ENCODE peak calls at places on chromosomes 11 and 22, in seven cellular contexts. M, A, L, U, K, R and O are unnamed samples. For H3K4me1, the result is how much of the 10 kb centered on the place peaks cover.

GRCh38 chr11:56977324-56977723 is 11.4 kb upstream of the OR5AK2 start:
- DNase-seq in U (no peak), R (no peak), M (no peak), A (no peak), L (no peak), K (no peak), O (no peak)

GRCh38 chr11:134472188-134472455 is 60.1 kb upstream of the B3GAT1 start:
- DNase-seq in M (no peak), K (no peak), U (no peak), A (no peak), R (no peak), L (no peak), O (no peak)

GRCh38 chr11:88357323-88358039 is 19.9 kb upstream of the CTSC start:
- DNase-seq in M (no peak), K (no peak), R (no peak), A (peak), L (peak), U (peak), O (peak)

GRCh38 chr11:115238802-115239201 is 265.4 kb downstream of the CADM1 start:
- DNase-seq in M (no peak), A (no peak), R (no peak), U (no peak), K (no peak), L (no peak), O (no peak)

GRCh38 chr22:25027959-25028840 is 75.7 kb downstream of the KIAA1671 start:
- DNase-seq in K (no peak), M (no peak), L (no peak), U (no peak), R (no peak), A (no peak), O (no peak)

GRCh38 chr11:9862981-9863380 is 199.1 kb downstream of the SWAP70 start:
- DNase-seq in M (no peak), L (no peak), R (no peak), A (no peak), K (no peak), U (peak), O (peak)

GRCh38 chr22:37228106-37229011 is 15.7 kb downstream of the RAC2 start:
- DNase-seq in R (peak), L (peak), A (peak), K (no peak), U (peak), M (peak), O (no peak)

GRCh38 chr11:65717906-65718305 is 2.7 kb downstream of the RNASEH2C start:
- DNase-seq in L (no peak), A (no peak), R (no peak), M (no peak), K (no peak), U (no peak), O (no peak)

GRCh38 chr22:50403701-50404101 is 60.6 kb downstream of the PPP6R2 start:
- DNase-seq in R (peak), U (no peak), A (no peak), L (no peak), M (peak), K (no peak), O (no peak)

GRCh38 chr22:38172489-38173155 is 9.0 kb downstream of the PLA2G6 start:
- DNase-seq in M (peak), K (peak), U (no peak), R (peak), A (peak), L (peak), O (no peak)

GRCh38 chr22:36423461-36424404 is 36.0 kb upstream of the MYH9 start:
- DNase-seq in M (no peak), A (peak), U (no peak), K (no peak), L (peak), R (no peak), O (no peak)

GRCh38 chr22:38176170-38176741 is 5.4 kb downstream of the PLA2G6 start:
- DNase-seq in R (peak), L (peak), A (peak), K (no peak), M (peak), U (no peak), O (no peak)

GRCh38 chr22:37249946-37250345 is 5.9 kb upstream of the RAC2 start:
- DNase-seq in M (no peak), U (no peak), L (no peak), A (no peak), R (no peak), K (no peak), O (no peak)

GRCh38 chr11:41031571-41032060 is 427.8 kb downstream of the LRRC4C start:
- DNase-seq in A (no peak), L (no peak), U (no peak), K (no peak), M (no peak), R (no peak), O (no peak)

GRCh38 chr22:46592390-46592872 is 27.8 kb upstream of the GRAMD4 start:
- DNase-seq in U (no peak), A (peak), K (peak), L (peak), M (peak), R (no peak), O (no peak)

GRCh38 chr11:86949995-86950993 is 4.9 kb downstream of the FZD4 start:
- DNase-seq in K (no peak), A (no peak), L (peak), M (no peak), U (no peak), R (no peak), O (no peak)

GRCh38 chr11:117815262-117815803 is 9.2 kb downstream of the FXYD2 start:
- DNase-seq in L (no peak), R (peak), K (peak), A (no peak), U (no peak), M (peak), O (no peak)

GRCh38 chr11:62732830-62733229 is 4.5 kb downstream of the TTC9C start:
- DNase-seq in L (peak), U (no peak), K (no peak), R (no peak), A (no peak), M (no peak), O (peak)
- TF ChIP-seq CTCF in L (peak), U (peak), K (peak), R (no peak), A (no peak), M (no peak), O (peak)

DNA sequence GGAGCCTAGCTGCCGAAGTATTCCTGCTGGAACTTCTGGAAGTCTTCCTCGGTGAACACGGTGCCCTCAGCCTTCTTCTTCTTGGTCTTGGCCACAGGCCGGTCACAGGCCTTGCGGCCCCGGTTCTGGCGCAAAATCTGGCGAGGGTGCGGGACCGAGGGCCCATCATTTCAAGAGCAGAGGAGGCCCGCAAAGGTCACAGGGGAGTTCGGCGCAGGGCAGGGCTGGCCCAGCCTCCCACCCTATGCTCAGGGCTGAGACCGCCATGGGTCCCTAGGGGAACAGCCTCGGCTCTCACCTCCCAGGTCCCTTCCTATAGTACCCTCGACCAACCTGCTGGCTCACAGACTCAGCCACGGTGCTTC is 3.1 kb downstream of the RPS19BP1 start:
- DNase-seq in K (no peak), A (no peak), U (no peak), R (no peak), M (no peak), L (no peak), O (no peak)
- H3K4me1 ChIP-seq in K (half or more), A (under half), U (under half), R (under half), M (half or more), L (under half), O (under half)

DNA sequence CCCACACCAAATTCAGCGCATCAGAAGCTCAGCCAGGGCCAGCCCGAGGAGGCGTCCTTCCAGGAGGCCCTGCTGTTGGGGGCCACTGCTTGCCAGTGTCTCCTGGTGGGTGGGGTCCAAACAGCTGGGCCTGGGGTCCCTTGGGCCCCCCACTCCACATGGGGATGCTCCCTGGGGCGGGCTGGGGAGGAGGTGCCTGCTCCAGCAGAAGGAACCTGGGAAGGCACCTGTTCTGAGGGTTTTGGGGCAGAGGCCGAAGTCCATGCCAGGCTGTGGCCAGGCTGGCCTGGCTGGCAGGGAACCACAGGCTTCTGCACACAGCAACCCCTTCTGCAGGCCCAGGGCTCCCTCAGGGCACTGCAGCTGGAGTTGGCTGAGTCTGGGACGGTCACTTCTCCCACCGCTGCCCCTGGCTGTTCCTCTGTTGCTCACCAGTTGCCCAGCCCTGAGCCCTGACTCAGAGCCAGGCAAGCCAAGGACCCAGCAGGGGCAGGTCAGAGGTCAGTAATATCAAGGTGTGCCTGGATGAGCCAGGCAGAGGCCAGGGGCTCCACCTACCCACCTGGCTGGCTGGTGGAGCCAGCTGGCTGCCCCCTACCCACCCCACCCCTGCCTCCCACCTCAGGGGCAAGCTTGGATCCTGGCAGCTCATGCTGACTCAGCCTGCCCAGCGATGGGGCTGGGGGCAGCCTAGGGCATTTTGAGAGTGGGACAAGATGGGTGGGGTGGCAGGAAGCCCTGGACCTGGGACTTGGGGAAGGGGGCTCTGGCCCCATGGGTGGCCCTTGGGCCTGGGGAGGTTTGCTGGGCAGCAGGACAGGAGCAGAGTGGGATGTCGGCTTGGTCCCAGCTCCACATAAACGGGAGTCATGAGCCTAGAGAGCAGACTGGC is 12.0 kb upstream of the PHLDA2 start:
- DNase-seq in K (no peak), M (peak), U (peak), L (no peak), A (no peak), R (peak), O (no peak)
- H3K27ac ChIP-seq in K (no peak), M (peak), U (peak), L (no peak), A (peak), R (no peak), O (no peak)

GRCh38 chr11:12529793-12530192 is 144.4 kb upstream of the TEAD1 start:
- DNase-seq in U (no peak), M (no peak), R (no peak), L (peak), A (no peak), K (no peak), O (no peak)

GRCh38 chr11:12528487-12528886 is 145.7 kb upstream of the TEAD1 start:
- DNase-seq in A (no peak), L (no peak), U (no peak), K (no peak), M (no peak), R (no peak), O (no peak)

GRCh38 chr11:12531020-12531419 is 143.2 kb upstream of the TEAD1 start:
- DNase-seq in K (no peak), M (no peak), A (no peak), R (no peak), L (no peak), U (no peak), O (no peak)

GRCh38 chr11:12526789-12527188 is 147.4 kb upstream of the TEAD1 start:
- DNase-seq in M (no peak), R (no peak), U (no peak), A (peak), L (peak), K (no peak), O (no peak)

DNA sequence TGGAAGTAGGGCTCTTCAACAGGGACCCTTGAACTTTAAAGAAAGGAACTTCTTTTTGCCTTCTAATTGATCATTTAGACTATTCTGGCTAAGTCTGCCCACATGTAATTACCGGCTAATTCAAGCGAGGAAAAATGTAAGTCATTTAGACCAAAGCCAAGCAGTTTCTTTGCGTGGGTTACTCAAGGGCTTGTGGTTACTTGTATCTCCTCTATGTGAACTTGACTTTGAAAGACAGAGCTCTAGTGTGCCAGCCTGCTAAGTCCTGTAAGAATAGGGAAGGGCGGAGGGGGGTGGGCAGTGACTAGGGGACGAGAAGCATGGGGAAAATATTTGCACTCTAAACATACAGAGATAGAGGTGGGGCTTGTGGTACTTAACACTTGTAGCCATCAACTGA is 145.2 kb upstream of the TEAD1 start:
- DNase-seq in L (no peak), M (no peak), R (no peak), A (peak), K (no peak), U (no peak), O (no peak)
- TF ChIP-seq CTCF in L (no peak), M (no peak), R (no peak), A (no peak), K (no peak), U (no peak), O (no peak)